ENCODE peak calls at places on chromosomes 1 and 21, in eight cellular contexts. N is A549, W is ovary, V is IMR-90, C is HCT116, X is upper lobe of left lung, S is Peyer's patch, Y is esophagus squamous epithelium. H is an unnamed sample. For H3K4me1, the result is how much of the 10 kb centered on the place peaks cover.

GRCh38 chr1:10941891-10942541 is 70.4 kb upstream of the TARDBP start:
- DNase-seq in N (peak), W (peak), V (no peak), C (no peak), X (peak), S (peak), Y (no peak), H (no peak)

GRCh38 chr1:200336111-200336845 is 73.6 kb downstream of the ZNF281 start:
- DNase-seq in N (peak), W (no peak), V (peak), C (no peak), X (no peak), S (no peak), Y (no peak), H (no peak)

GRCh38 chr1:108502624-108503023 is 52.5 kb downstream of the NBPF6 start:
- DNase-seq in N (no peak), W (no peak), V (peak), C (no peak), X (no peak), S (no peak), Y (no peak), H (no peak)

GRCh38 chr1:59703226-59703917 is 111.4 kb upstream of the HOOK1 start:
- DNase-seq in N (no peak), W (no peak), V (no peak), C (no peak), X (no peak), S (no peak), Y (no peak), H (no peak)

GRCh38 chr1:23216771-23217420 is 406 bp downstream of the HTR1D start:
- DNase-seq in N (no peak), W (peak), V (no peak), C (no peak), X (peak), S (peak), Y (no peak), H (no peak)

GRCh38 chr1:21664806-21665588 is 4.2 kb downstream of the RAP1GAP start:
- DNase-seq in N (no peak), W (no peak), V (no peak), C (no peak), X (no peak), S (peak), Y (no peak), H (no peak)

GRCh38 chr1:28835237-28835650 is 23.3 kb downstream of the OPRD1 start:
- DNase-seq in N (no peak), W (no peak), V (no peak), C (no peak), X (no peak), S (no peak), Y (no peak), H (no peak)

GRCh38 chr1:78101514-78101913 is 55.7 kb downstream of the GIPC2 start:
- DNase-seq in N (peak), W (no peak), V (peak), C (peak), X (no peak), S (no peak), Y (no peak), H (no peak)

GRCh38 chr1:38243106-38243505 is 196.5 kb upstream of the POU3F1 start:
- DNase-seq in N (no peak), W (no peak), V (no peak), C (no peak), X (no peak), S (peak), Y (no peak), H (no peak)

GRCh38 chr1:64878931-64879710 is 87.2 kb downstream of the JAK1 start:
- DNase-seq in N (no peak), W (no peak), V (peak), C (no peak), X (no peak), S (no peak), Y (no peak), H (peak)

GRCh38 chr1:19429611-19430010 is 55.7 kb downstream of the CAPZB start:
- DNase-seq in N (no peak), W (no peak), V (no peak), C (no peak), X (no peak), S (no peak), Y (no peak), H (no peak)

GRCh38 chr21:34510148-34511142 is 1.6 kb downstream of the KCNE1 start:
- DNase-seq in N (peak), W (peak), V (peak), C (peak), X (peak), S (peak), Y (no peak), H (no peak)

GRCh38 chr1:29812397-29813135 is 576.2 kb downstream of the PTPRU start:
- DNase-seq in N (no peak), W (no peak), V (no peak), C (no peak), X (no peak), S (no peak), Y (no peak), H (peak)

GRCh38 chr21:17925000-17925610 is 105.9 kb upstream of the C21orf91 start:
- DNase-seq in N (peak), W (no peak), V (peak), C (peak), X (no peak), S (peak), Y (no peak), H (no peak)

GRCh38 chr1:85307987-85308836 is 31.8 kb upstream of the BCL10 start:
- DNase-seq in N (peak), W (peak), V (peak), C (peak), X (peak), S (peak), Y (no peak), H (no peak)

GRCh38 chr1:153540394-153541361 is at the start of gene S100A5:
- DNase-seq in N (no peak), W (peak), V (peak), C (no peak), X (no peak), S (peak), Y (no peak), H (no peak)

GRCh38 chr21:35719105-35719504 is 341.2 kb downstream of the SETD4 start:
- DNase-seq in N (no peak), W (no peak), V (no peak), C (no peak), X (no peak), S (no peak), Y (no peak), H (no peak)

GRCh38 chr1:115228191-115228590 is 109.9 kb downstream of the NGF start:
- DNase-seq in N (no peak), W (no peak), V (no peak), C (no peak), X (no peak), S (no peak), Y (no peak), H (no peak)

GRCh38 chr1:10969267-10969970 is 43.0 kb upstream of the TARDBP start:
- DNase-seq in N (no peak), W (no peak), V (no peak), C (no peak), X (no peak), S (no peak), Y (no peak), H (no peak)

GRCh38 chr1:179021873-179022272 is 3.8 kb upstream of the FAM20B start:
- DNase-seq in N (peak), W (no peak), V (peak), C (no peak), X (no peak), S (no peak), Y (no peak), H (no peak)

GRCh38 chr1:160006312-160006940 is 25.4 kb downstream of the PIGM start:
- DNase-seq in N (peak), W (peak), V (peak), C (peak), X (no peak), S (peak), Y (no peak), H (no peak)

GRCh38 chr1:25246600-25247023 is 642 bp downstream of the RSRP1 start:
- DNase-seq in N (no peak), W (no peak), V (no peak), C (no peak), X (peak), S (no peak), Y (no peak), H (no peak)

GRCh38 chr1:21508580-21509350 is 458 bp upstream of the ALPL start:
- DNase-seq in N (peak), W (peak), V (peak), C (no peak), X (peak), S (peak), Y (no peak), H (no peak)

GRCh38 chr1:78070758-78071157 is 25.0 kb downstream of the GIPC2 start:
- DNase-seq in N (peak), W (no peak), V (peak), C (no peak), X (no peak), S (peak), Y (no peak), H (no peak)

DNA sequence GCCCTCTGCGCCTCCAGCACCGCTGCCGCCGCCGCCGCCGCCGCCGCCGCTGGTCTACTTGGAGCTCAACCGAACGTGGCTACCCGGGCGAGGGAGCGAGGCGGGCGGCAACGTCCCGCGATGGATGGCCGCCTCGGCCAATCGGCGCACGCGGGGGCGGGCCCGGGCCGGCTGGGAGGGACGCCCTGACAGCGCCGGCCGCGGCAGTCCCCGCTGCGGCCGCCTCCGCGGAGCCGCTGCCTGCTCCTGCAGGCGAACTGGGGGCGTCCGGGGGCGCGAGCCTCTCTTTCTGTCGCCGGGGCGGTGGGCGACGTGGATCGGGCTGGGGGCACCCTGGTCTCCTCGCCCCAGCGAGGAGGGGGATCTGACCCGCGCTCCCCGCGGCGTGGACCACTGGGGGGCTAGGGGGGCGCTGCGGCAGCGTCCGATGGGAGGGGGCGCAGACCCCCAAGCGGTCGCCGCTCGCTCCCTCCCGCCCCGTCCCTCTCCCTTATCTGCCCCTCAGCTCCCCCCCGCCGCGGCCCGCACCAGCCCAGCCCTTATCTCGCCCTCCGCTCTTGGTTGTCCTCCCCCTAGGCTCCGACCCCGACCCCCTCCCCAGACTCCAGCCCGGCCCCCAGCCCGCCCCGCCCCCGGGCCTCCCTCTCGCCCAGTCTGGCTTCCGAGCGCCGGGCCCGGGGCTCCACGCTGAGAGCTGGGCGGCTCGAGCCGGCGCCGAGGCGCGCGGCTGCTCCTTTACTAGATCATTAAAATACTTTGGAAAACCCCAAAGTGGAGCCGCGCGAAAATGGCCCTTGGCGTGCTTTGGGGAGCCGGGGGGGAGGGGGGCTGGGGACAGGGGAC is at the start of gene SSBP3:
- DNase-seq in N (peak), W (peak), V (peak), C (peak), X (peak), S (peak), Y (peak), H (no peak)
- TF ChIP-seq POLR2A in N (no peak), W (peak), V (peak), C (peak), X (peak), S (peak), Y (peak), H (no peak)

DNA sequence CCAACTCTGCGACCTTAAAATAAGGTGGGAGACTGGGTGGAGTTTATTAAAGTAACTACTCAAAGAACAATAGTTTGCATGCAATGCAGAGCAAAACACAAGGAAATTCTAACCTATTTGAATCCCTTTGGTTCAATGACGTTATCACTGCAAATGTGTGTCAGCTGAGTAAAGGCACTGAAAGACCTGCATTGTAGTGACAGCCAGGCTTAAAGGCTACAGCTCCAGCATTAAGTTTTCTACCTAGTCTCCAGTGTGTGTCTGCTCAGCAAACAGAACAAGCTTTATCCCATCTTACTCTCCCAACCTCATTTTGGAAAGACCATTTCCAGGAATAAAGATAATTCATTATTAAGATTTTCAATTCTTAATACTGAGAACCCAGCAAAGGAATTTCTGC is 14.3 kb downstream of the PTP4A2 start:
- DNase-seq in N (no peak), W (no peak), V (no peak), C (no peak), X (no peak), S (no peak), Y (no peak), H (no peak)
- H3K4me1 ChIP-seq in N (half or more), W (under half), V (under half), C (under half), X (half or more), S (half or more), Y (under half), H (half or more)

DNA sequence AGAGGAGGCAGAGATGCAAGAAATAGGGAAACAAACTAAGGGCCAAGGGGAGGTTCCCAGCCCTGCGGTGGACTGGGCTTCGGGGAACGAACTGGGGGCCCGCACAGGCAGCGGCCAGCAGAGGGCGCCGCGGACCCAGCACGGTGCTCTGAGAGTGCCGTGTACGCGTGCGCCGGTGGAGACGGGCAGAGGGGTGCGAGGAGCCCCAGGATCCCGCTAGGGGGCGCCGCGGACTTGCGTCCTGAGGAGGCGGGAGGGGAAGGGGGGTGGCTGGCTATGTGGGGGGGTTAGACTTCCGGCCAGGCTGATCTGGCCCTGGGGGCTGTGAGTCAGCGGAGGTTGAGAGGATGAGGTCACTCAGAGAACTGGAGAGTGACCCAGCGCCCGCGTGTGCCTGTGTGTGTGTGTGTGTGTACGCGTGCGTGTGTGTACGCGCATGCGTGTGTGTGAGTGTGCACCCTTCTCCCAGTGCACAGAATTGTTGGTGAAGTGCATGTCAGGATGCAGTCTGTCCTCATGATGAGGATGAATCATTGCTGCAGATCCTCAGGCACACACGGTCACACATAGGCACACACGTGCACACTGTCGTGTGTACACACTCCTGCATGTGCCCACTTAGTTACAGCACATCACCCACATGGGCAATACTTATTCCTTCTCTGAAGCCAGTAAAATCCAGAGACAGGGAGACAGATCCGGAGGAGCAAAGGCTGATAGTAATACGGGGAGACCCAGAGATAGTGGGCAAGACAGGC is 17.0 kb downstream of the NES start:
- DNase-seq in N (peak), W (peak), V (peak), C (peak), X (peak), S (peak), Y (peak), H (peak)
- TF ChIP-seq POLR2A in N (peak), W (peak), V (no peak), C (peak), X (peak), S (peak), Y (no peak), H (no peak)

DNA sequence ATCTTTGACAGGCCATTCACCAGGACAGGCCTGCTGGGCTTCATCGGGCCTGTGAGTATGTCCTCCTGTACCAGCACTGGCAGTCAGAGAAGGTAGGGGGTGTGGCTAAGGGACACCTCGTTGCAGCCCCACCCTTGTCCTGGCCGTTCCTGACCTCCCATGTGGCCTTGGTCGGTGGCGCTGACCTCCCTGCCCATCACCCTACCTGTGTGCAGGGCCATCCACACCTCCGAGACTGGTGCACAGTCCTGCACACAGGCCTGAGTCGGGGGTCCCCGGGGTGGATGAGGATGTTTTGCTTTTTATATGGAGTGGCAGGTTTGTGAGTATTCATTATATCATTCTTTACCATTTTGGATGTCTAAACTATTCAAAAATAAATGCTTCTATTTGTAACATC is 59.0 kb downstream of the S100B start:
- DNase-seq in N (no peak), W (no peak), V (no peak), C (no peak), X (peak), S (no peak), Y (no peak), H (no peak)
- H3K4me1 ChIP-seq in N (under half), W (under half), V (under half), C (under half), X (under half), S (under half), Y (under half), H (under half)

GRCh38 chr1:155005076-155005971 is 2.7 kb downstream of the ZBTB7B start:
- DNase-seq in N (no peak), W (no peak), V (no peak), C (no peak), X (peak), S (peak), Y (no peak), H (no peak)

GRCh38 chr1:155004352-155005075 is 1.9 kb downstream of the ZBTB7B start:
- DNase-seq in N (no peak), W (no peak), V (no peak), C (no peak), X (no peak), S (no peak), Y (no peak), H (peak)

GRCh38 chr1:155003227-155003765 is 694 bp downstream of the ZBTB7B start:
- DNase-seq in N (no peak), W (peak), V (no peak), C (no peak), X (peak), S (peak), Y (no peak), H (no peak)

GRCh38 chr1:155002479-155003226 is at the start of gene ZBTB7B:
- DNase-seq in N (no peak), W (peak), V (no peak), C (no peak), X (peak), S (peak), Y (no peak), H (peak)

GRCh38 chr1:155003766-155004351 is 1.3 kb downstream of the ZBTB7B start:
- DNase-seq in N (no peak), W (peak), V (peak), C (no peak), X (peak), S (peak), Y (no peak), H (peak)
- TF ChIP-seq POLR2A in N (no peak), W (peak), V (no peak), C (peak), X (no peak), S (peak), Y (peak), H (no peak)

GRCh38 chr1:62428351-62428750 is 8.5 kb upstream of the USP1 start:
- DNase-seq in N (no peak), W (no peak), V (no peak), C (no peak), X (no peak), S (no peak), Y (no peak), H (no peak)
- H3K4me1 ChIP-seq in N (under half), W (under half), V (under half), C (under half), X (under half), S (under half), Y (under half), H (under half)

DNA sequence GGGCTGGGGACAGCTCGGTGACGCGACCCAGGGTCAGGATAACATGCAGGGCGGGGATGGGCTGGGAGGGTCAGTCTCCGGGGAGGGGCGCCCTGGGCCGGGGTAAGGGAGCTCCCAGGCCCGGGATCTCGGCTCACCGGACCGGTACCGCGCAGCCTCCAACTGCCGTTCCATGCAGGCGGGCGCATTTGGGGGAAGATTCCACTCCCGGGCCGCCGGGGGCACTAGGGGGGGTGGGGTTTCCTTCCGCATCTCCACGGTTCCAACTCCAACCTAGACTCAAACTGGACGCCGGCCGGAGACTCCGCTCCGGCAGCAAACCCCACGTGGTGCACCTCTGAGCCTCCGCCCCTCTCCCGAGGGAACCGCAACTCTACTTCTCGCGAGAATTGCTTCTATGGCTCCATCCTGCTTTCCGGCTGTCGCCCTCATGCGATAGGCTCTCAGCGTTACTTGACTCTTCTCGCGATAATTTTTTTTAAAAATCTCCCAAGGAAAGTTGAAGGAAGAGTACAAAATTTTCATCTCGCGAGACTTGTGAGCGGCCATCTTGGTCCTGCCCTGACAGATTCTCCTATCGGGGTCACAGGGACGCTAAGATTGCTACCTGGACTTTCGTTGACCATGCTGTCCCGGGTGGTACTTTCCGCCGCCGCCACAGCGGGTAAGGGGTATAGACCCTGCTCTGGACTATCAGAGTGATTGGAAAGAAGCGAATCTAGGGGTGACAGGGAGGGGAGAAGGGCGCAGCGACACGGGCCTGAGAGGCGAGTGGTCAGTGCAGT is at the start of the genes ATP5PB and WDR77:
- DNase-seq in N (peak), W (peak), V (peak), C (peak), X (peak), S (peak), Y (peak), H (no peak)
- TF ChIP-seq POLR2A in N (peak), W (peak), V (peak), C (peak), X (peak), S (peak), Y (peak), H (no peak)

GRCh38 chr21:42264245-42265195 is 45.6 kb downstream of the ABCG1 start:
- DNase-seq in N (no peak), W (no peak), V (no peak), C (no peak), X (no peak), S (no peak), Y (no peak), H (no peak)
- H3K4me1 ChIP-seq in N (under half), W (under half), V (under half), C (under half), X (half or more), S (under half), Y (under half), H (under half)